ENCODE peak calls at places on chromosomes 3 and 15, in nine cellular contexts. One of them, this sample, is unnamed. For H3K4me1, the result is how much of the 10 kb centered on the place peaks cover.

GRCh38 chr3:71641669-71642068 is 58.1 kb upstream of the FOXP1 start:
- DNase-seq in adrenal gland: no peak
- DNase-seq in A549: peak
- DNase-seq in astrocyte: no peak
- DNase-seq in pancreas: no peak
- DNase-seq in PC-9: no peak
- DNase-seq in stomach: no peak
- DNase-seq in neural progenitor cell: no peak
- DNase-seq in heart left ventricle: no peak
- DNase-seq in this sample: no peak

GRCh38 chr3:22835041-22835440 is 368.1 kb upstream of the UBE2E2 start:
- DNase-seq in PC-9: peak
- DNase-seq in astrocyte: no peak
- DNase-seq in stomach: no peak
- DNase-seq in neural progenitor cell: no peak
- DNase-seq in A549: peak
- DNase-seq in heart left ventricle: no peak
- DNase-seq in pancreas: no peak
- DNase-seq in adrenal gland: no peak
- DNase-seq in this sample: no peak

GRCh38 chr15:66408254-66408653 is 21.5 kb downstream of the MAP2K1 start:
- DNase-seq in neural progenitor cell: no peak
- DNase-seq in stomach: no peak
- DNase-seq in heart left ventricle: no peak
- DNase-seq in astrocyte: no peak
- DNase-seq in pancreas: no peak
- DNase-seq in adrenal gland: no peak
- DNase-seq in PC-9: no peak
- DNase-seq in A549: no peak
- DNase-seq in this sample: no peak

GRCh38 chr3:53114412-53115074 is 15.7 kb downstream of the RFT1 start:
- DNase-seq in astrocyte: peak
- DNase-seq in adrenal gland: no peak
- DNase-seq in pancreas: no peak
- DNase-seq in neural progenitor cell: no peak
- DNase-seq in PC-9: peak
- DNase-seq in A549: no peak
- DNase-seq in stomach: no peak
- DNase-seq in heart left ventricle: no peak
- DNase-seq in this sample: no peak

GRCh38 chr3:157543491-157544035 is 40.3 kb upstream of the VEPH1 start:
- DNase-seq in astrocyte: no peak
- DNase-seq in stomach: no peak
- DNase-seq in pancreas: no peak
- DNase-seq in adrenal gland: no peak
- DNase-seq in neural progenitor cell: no peak
- DNase-seq in PC-9: no peak
- DNase-seq in heart left ventricle: no peak
- DNase-seq in A549: no peak
- DNase-seq in this sample: no peak

GRCh38 chr15:73876779-73877178 is 3.4 kb downstream of the TBC1D21 start:
- DNase-seq in neural progenitor cell: no peak
- DNase-seq in A549: no peak
- DNase-seq in adrenal gland: no peak
- DNase-seq in pancreas: no peak
- DNase-seq in astrocyte: no peak
- DNase-seq in PC-9: no peak
- DNase-seq in heart left ventricle: no peak
- DNase-seq in stomach: peak
- DNase-seq in this sample: no peak

GRCh38 chr3:182180646-182181385 is 469.1 kb downstream of the SOX2 start:
- DNase-seq in A549: no peak
- DNase-seq in heart left ventricle: no peak
- DNase-seq in PC-9: peak
- DNase-seq in neural progenitor cell: peak
- DNase-seq in pancreas: no peak
- DNase-seq in astrocyte: peak
- DNase-seq in adrenal gland: no peak
- DNase-seq in stomach: no peak
- DNase-seq in this sample: no peak

GRCh38 chr3:161540594-161540993 is 44.0 kb downstream of the OTOL1 start:
- DNase-seq in astrocyte: no peak
- DNase-seq in neural progenitor cell: no peak
- DNase-seq in PC-9: no peak
- DNase-seq in pancreas: no peak
- DNase-seq in A549: no peak
- DNase-seq in heart left ventricle: no peak
- DNase-seq in stomach: no peak
- DNase-seq in adrenal gland: no peak
- DNase-seq in this sample: no peak

GRCh38 chr3:12963869-12964712 is 109.1 kb downstream of the IQSEC1 start:
- DNase-seq in heart left ventricle: no peak
- DNase-seq in neural progenitor cell: no peak
- DNase-seq in adrenal gland: peak
- DNase-seq in stomach: no peak
- DNase-seq in PC-9: no peak
- DNase-seq in pancreas: no peak
- DNase-seq in A549: no peak
- DNase-seq in astrocyte: no peak
- DNase-seq in this sample: peak

GRCh38 chr3:153649286-153649839 is 471.8 kb upstream of the ARHGEF26 start:
- DNase-seq in heart left ventricle: no peak
- DNase-seq in neural progenitor cell: no peak
- DNase-seq in A549: no peak
- DNase-seq in adrenal gland: no peak
- DNase-seq in astrocyte: no peak
- DNase-seq in stomach: no peak
- DNase-seq in PC-9: no peak
- DNase-seq in pancreas: no peak
- DNase-seq in this sample: no peak

GRCh38 chr3:151962371-151962770 is 88.9 kb downstream of the SUCNR1 start:
- DNase-seq in A549: no peak
- DNase-seq in neural progenitor cell: no peak
- DNase-seq in PC-9: no peak
- DNase-seq in adrenal gland: no peak
- DNase-seq in stomach: no peak
- DNase-seq in astrocyte: no peak
- DNase-seq in pancreas: no peak
- DNase-seq in heart left ventricle: no peak
- DNase-seq in this sample: no peak

GRCh38 chr15:87620393-87620792 is 636.1 kb downstream of the NTRK3 start:
- DNase-seq in stomach: no peak
- DNase-seq in neural progenitor cell: no peak
- DNase-seq in heart left ventricle: no peak
- DNase-seq in pancreas: no peak
- DNase-seq in adrenal gland: no peak
- DNase-seq in astrocyte: no peak
- DNase-seq in PC-9: no peak
- DNase-seq in A549: no peak
- DNase-seq in this sample: no peak

GRCh38 chr3:156535162-156535627 is 19.7 kb downstream of the SSR3 start:
- DNase-seq in adrenal gland: peak
- DNase-seq in A549: peak
- DNase-seq in astrocyte: peak
- DNase-seq in stomach: peak
- DNase-seq in neural progenitor cell: no peak
- DNase-seq in heart left ventricle: peak
- DNase-seq in pancreas: peak
- DNase-seq in PC-9: peak
- DNase-seq in this sample: peak

GRCh38 chr3:133799794-133800585 is 5.6 kb upstream of the SRPRB start:
- DNase-seq in neural progenitor cell: no peak
- DNase-seq in adrenal gland: no peak
- DNase-seq in A549: peak
- DNase-seq in pancreas: no peak
- DNase-seq in heart left ventricle: peak
- DNase-seq in stomach: no peak
- DNase-seq in astrocyte: no peak
- DNase-seq in PC-9: peak
- DNase-seq in this sample: no peak

GRCh38 chr3:172847292-172847691 is 96.8 kb downstream of the ECT2 start:
- DNase-seq in pancreas: no peak
- DNase-seq in adrenal gland: no peak
- DNase-seq in stomach: no peak
- DNase-seq in PC-9: no peak
- DNase-seq in astrocyte: no peak
- DNase-seq in neural progenitor cell: no peak
- DNase-seq in A549: no peak
- DNase-seq in heart left ventricle: no peak
- DNase-seq in this sample: no peak

GRCh38 chr3:12918231-12918630 is 76.9 kb upstream of the RPL32 start:
- DNase-seq in neural progenitor cell: no peak
- DNase-seq in astrocyte: no peak
- DNase-seq in PC-9: no peak
- DNase-seq in heart left ventricle: no peak
- DNase-seq in A549: no peak
- DNase-seq in stomach: no peak
- DNase-seq in pancreas: no peak
- DNase-seq in adrenal gland: no peak
- DNase-seq in this sample: no peak

DNA sequence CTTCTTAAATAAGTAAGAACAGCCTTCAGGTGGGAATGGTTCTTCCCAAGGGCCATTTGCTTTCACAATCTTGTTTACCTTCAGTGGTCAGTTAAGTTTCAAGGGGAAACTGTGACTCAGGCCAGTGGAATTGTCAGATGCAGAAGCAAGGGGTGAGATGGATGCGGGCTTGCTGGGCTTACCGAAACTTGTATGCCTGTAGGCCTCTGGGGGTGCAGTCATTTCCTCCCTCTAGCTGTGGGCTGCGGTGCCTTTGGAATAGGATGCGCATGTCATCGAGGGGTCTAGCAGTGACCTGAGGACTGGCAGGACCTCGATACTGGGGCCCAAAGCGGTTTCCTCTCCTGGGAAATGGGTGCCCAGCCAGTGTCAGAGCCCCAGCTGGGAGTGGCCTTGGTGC is 121.6 kb downstream of the EEFSEC start:
- DNase-seq in neural progenitor cell: no peak
- DNase-seq in A549: no peak
- DNase-seq in adrenal gland: peak
- DNase-seq in stomach: no peak
- DNase-seq in heart left ventricle: no peak
- DNase-seq in pancreas: no peak
- DNase-seq in astrocyte: peak
- DNase-seq in PC-9: peak
- DNase-seq in this sample: peak
- H3K4me1 ChIP-seq in neural progenitor cell: under half
- H3K4me1 ChIP-seq in A549: under half
- H3K4me1 ChIP-seq in adrenal gland: under half
- H3K4me1 ChIP-seq in stomach: under half
- H3K4me1 ChIP-seq in heart left ventricle: under half
- H3K4me1 ChIP-seq in pancreas: under half
- H3K4me1 ChIP-seq in astrocyte: under half
- H3K4me1 ChIP-seq in PC-9: half or more
- H3K4me1 ChIP-seq in this sample: under half

DNA sequence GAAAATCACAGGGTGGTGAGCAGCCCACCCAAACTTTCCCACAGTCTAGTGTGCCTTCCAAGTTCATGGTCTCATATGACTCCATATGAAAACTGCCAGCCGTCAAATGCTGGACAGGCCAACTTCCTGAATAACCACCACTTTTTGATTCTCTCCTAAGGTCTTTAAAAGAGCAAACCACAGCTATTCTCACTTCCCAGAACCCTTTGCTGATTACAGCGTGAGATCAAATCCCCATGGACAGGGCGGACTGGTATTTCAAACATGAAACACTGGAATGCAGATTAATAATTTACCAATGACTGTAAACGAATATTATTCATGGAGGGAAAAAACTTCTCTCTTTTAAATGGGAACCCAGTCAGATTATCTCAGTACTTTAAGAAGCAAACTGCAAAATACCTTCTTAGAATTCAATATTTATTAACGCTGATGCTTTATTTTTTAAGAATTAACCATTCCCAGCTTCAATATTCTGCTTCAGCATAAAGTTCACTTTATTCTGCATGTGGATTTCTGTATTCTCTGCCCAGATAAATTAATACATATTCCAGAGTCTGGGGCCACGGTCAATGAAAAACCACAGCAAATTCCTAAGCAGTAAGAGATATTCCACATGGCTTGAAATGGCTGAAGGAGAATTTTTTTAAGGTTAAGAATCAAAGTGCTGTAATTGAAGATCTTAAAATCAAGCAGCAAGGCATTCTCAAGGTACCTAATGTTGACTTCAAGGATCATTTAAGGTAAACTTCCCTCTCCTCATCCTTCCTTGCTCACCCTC is 42.9 kb downstream of the MYO1E start:
- DNase-seq in neural progenitor cell: no peak
- DNase-seq in stomach: peak
- DNase-seq in PC-9: no peak
- DNase-seq in adrenal gland: no peak
- DNase-seq in A549: peak
- DNase-seq in astrocyte: peak
- DNase-seq in pancreas: peak
- DNase-seq in heart left ventricle: no peak
- DNase-seq in this sample: no peak
- H3K4me1 ChIP-seq in neural progenitor cell: under half
- H3K4me1 ChIP-seq in stomach: under half
- H3K4me1 ChIP-seq in PC-9: under half
- H3K4me1 ChIP-seq in adrenal gland: under half
- H3K4me1 ChIP-seq in A549: half or more
- H3K4me1 ChIP-seq in astrocyte: under half
- H3K4me1 ChIP-seq in pancreas: under half
- H3K4me1 ChIP-seq in heart left ventricle: under half
- H3K4me1 ChIP-seq in this sample: under half

GRCh38 chr3:99867594-99868437 is 50.2 kb downstream of the CMSS1 start:
- DNase-seq in stomach: no peak
- DNase-seq in A549: no peak
- DNase-seq in astrocyte: no peak
- DNase-seq in pancreas: no peak
- DNase-seq in neural progenitor cell: peak
- DNase-seq in adrenal gland: no peak
- DNase-seq in PC-9: no peak
- DNase-seq in heart left ventricle: no peak
- DNase-seq in this sample: no peak
- H3K4me1 ChIP-seq in stomach: under half
- H3K4me1 ChIP-seq in A549: under half
- H3K4me1 ChIP-seq in astrocyte: half or more
- H3K4me1 ChIP-seq in pancreas: under half
- H3K4me1 ChIP-seq in neural progenitor cell: under half
- H3K4me1 ChIP-seq in adrenal gland: under half
- H3K4me1 ChIP-seq in PC-9: under half
- H3K4me1 ChIP-seq in heart left ventricle: half or more
- H3K4me1 ChIP-seq in this sample: half or more

GRCh38 chr15:75761446-75762356 is 49.1 kb upstream of the CSPG4 start:
- DNase-seq in PC-9: no peak
- DNase-seq in heart left ventricle: no peak
- DNase-seq in neural progenitor cell: no peak
- DNase-seq in A549: no peak
- DNase-seq in stomach: no peak
- DNase-seq in pancreas: no peak
- DNase-seq in adrenal gland: no peak
- DNase-seq in astrocyte: no peak
- DNase-seq in this sample: no peak

GRCh38 chr15:75760689-75761435 is 48.2 kb upstream of the CSPG4 start:
- DNase-seq in neural progenitor cell: no peak
- DNase-seq in adrenal gland: no peak
- DNase-seq in stomach: no peak
- DNase-seq in pancreas: no peak
- DNase-seq in heart left ventricle: no peak
- DNase-seq in A549: no peak
- DNase-seq in PC-9: no peak
- DNase-seq in astrocyte: no peak
- DNase-seq in this sample: no peak

GRCh38 chr15:75758071-75758872 is 45.6 kb upstream of the CSPG4 start:
- DNase-seq in stomach: peak
- DNase-seq in heart left ventricle: peak
- DNase-seq in neural progenitor cell: peak
- DNase-seq in adrenal gland: peak
- DNase-seq in pancreas: peak
- DNase-seq in PC-9: peak
- DNase-seq in A549: peak
- DNase-seq in astrocyte: peak
- DNase-seq in this sample: peak

GRCh38 chr15:75763137-75763611 is 50.5 kb upstream of the CSPG4 start:
- DNase-seq in neural progenitor cell: no peak
- DNase-seq in adrenal gland: no peak
- DNase-seq in pancreas: no peak
- DNase-seq in astrocyte: no peak
- DNase-seq in stomach: no peak
- DNase-seq in A549: no peak
- DNase-seq in heart left ventricle: no peak
- DNase-seq in PC-9: no peak
- DNase-seq in this sample: no peak
- H3K4me1 ChIP-seq in neural progenitor cell: under half
- H3K4me1 ChIP-seq in adrenal gland: under half
- H3K4me1 ChIP-seq in pancreas: under half
- H3K4me1 ChIP-seq in astrocyte: under half
- H3K4me1 ChIP-seq in stomach: under half
- H3K4me1 ChIP-seq in A549: under half
- H3K4me1 ChIP-seq in heart left ventricle: under half
- H3K4me1 ChIP-seq in PC-9: under half
- H3K4me1 ChIP-seq in this sample: under half

This sample was measured in osteoblast.